ENCODE peak calls at places on chromosomes 1 and 21, in eight cellular contexts. C is KBM-7, Z is NCI-H146, A is cardiac muscle cell, P is right cardiac atrium, G is HCT116, E is GM19239, L is thoracic aorta. U is an unnamed sample.
A peak's percentile ranks its signal among the peaks of the same experiment; 100 is the strongest.

GRCh38 chr1:187469836-187470235 is 641.1 kb downstream of the PLA2G4A start:
- DNase-seq in C (no peak), Z (no peak), A (no peak), P (no peak), G (no peak), E (no peak), L (no peak), U (no peak)

GRCh38 chr1:22380024-22380785 is 71.4 kb upstream of the ZBTB40 start:
- DNase-seq in C (no peak), Z (no peak), A (no peak), P (no peak), G (no peak), E (no peak), L (no peak), U (no peak)

GRCh38 chr1:4770713-4771112 is 116.3 kb downstream of the AJAP1 start:
- DNase-seq in C (no peak), Z (no peak), A (no peak), P (no peak), G (no peak), E (no peak), L (no peak), U (no peak)

GRCh38 chr1:72433591-72433990 is 151.3 kb upstream of the NEGR1 start:
- DNase-seq in C (no peak), Z (no peak), A (no peak), P (no peak), G (no peak), E (no peak), L (no peak), U (no peak)

GRCh38 chr1:26336477-26337205 is 17.3 kb downstream of the CRYBG2 start:
- DNase-seq in C (no peak), Z (peak; percentile 90), A (peak; percentile 76), P (peak; percentile 86), G (peak; percentile 75), E (peak; percentile 82), L (no peak), U (no peak)

GRCh38 chr1:185536165-185536920 is 197.8 kb upstream of the HMCN1 start:
- DNase-seq in C (no peak), Z (no peak), A (no peak), P (no peak), G (no peak), E (no peak), L (no peak), U (no peak)

GRCh38 chr1:20478072-20478660 is 7.8 kb downstream of the CAMK2N1 start:
- DNase-seq in C (no peak), Z (no peak), A (no peak), P (no peak), G (no peak), E (no peak), L (no peak), U (no peak)

GRCh38 chr1:173295391-173295790 is 88.3 kb upstream of the TNFSF4 start:
- DNase-seq in C (no peak), Z (no peak), A (no peak), P (no peak), G (no peak), E (no peak), L (no peak), U (no peak)

GRCh38 chr1:69497847-69498246 is 69.9 kb upstream of the LRRC7 start:
- DNase-seq in C (no peak), Z (no peak), A (no peak), P (no peak), G (no peak), E (no peak), L (no peak), U (no peak)

GRCh38 chr1:189970331-189971230 is 507.1 kb downstream of the BRINP3 start:
- DNase-seq in C (no peak), Z (peak; percentile 78), A (no peak), P (no peak), G (no peak), E (no peak), L (no peak), U (no peak)

GRCh38 chr21:44926364-44927101 is 5.8 kb upstream of the ITGB2 start:
- DNase-seq in C (peak; percentile 56), Z (no peak), A (no peak), P (peak; percentile 62), G (no peak), E (no peak), L (no peak), U (no peak)

GRCh38 chr1:5405263-5405662 is 587.0 kb downstream of the NPHP4 start:
- DNase-seq in C (no peak), Z (no peak), A (no peak), P (no peak), G (no peak), E (no peak), L (no peak), U (no peak)

GRCh38 chr1:110243581-110243980 is 33.5 kb downstream of the KCNC4 start:
- DNase-seq in C (no peak), Z (no peak), A (no peak), P (no peak), G (no peak), E (no peak), L (no peak), U (no peak)

GRCh38 chr1:62131093-62131725 is 63.4 kb upstream of the L1TD1 start:
- DNase-seq in C (no peak), Z (peak; percentile 56), A (peak; percentile 75), P (no peak), G (no peak), E (peak; percentile 54), L (no peak), U (peak; percentile 81)

GRCh38 chr1:98027044-98027443 is 106.2 kb upstream of the DPYD start:
- DNase-seq in C (no peak), Z (no peak), A (no peak), P (no peak), G (no peak), E (no peak), L (no peak), U (no peak)

GRCh38 chr1:223840254-223840653 is 5.5 kb downstream of the TP53BP2 start:
- DNase-seq in C (no peak), Z (no peak), A (no peak), P (no peak), G (no peak), E (no peak), L (no peak), U (no peak)

GRCh38 chr1:101769520-101769919 is 227.2 kb downstream of the OLFM3 start:
- DNase-seq in C (peak; percentile 15), Z (no peak), A (peak; percentile 13), P (no peak), G (no peak), E (no peak), L (no peak), U (peak; percentile 24)

GRCh38 chr1:67559222-67559700 is 125.7 kb upstream of the GADD45A start:
- DNase-seq in C (no peak), Z (no peak), A (no peak), P (peak; percentile 87), G (no peak), E (no peak), L (no peak), U (no peak)

GRCh38 chr1:109045595-109045994 is 3.7 kb upstream of the WDR47 start:
- DNase-seq in C (no peak), Z (no peak), A (no peak), P (no peak), G (no peak), E (no peak), L (no peak), U (no peak)

GRCh38 chr1:236137285-236137852 is 5.0 kb upstream of the GPR137B start:
- DNase-seq in C (no peak), Z (no peak), A (no peak), P (no peak), G (peak; percentile 8), E (no peak), L (no peak), U (peak; percentile 8)

GRCh38 chr1:79614762-79615161 is 608.2 kb upstream of the ADGRL4 start:
- DNase-seq in C (no peak), Z (no peak), A (no peak), P (no peak), G (no peak), E (no peak), L (no peak), U (no peak)

GRCh38 chr21:34846601-34847112 is 177.9 kb downstream of the CLIC6 start:
- DNase-seq in C (no peak), Z (no peak), A (peak; percentile 21), P (no peak), G (peak; percentile 61), E (no peak), L (no peak), U (no peak)

GRCh38 chr21:41425954-41426655 is at the start of gene MX1:
- DNase-seq in C (no peak), Z (peak; percentile 18), A (peak; percentile 47), P (peak; percentile 92), G (no peak), E (peak; percentile 77), L (no peak), U (no peak)

GRCh38 chr1:247914941-247915662 is 5.0 kb upstream of the OR2T8 start:
- DNase-seq in C (peak; percentile 64), Z (no peak), A (peak; percentile 32), P (no peak), G (no peak), E (no peak), L (no peak), U (no peak)

GRCh38 chr21:45403133-45403824 is 1.7 kb upstream of the COL18A1 start:
- DNase-seq in C (no peak), Z (no peak), A (no peak), P (peak; percentile 23), G (no peak), E (no peak), L (no peak), U (no peak)